ENCODE peak calls at places on chromosomes 5 and 9, in four cellular contexts. L, Z, I and X are unnamed samples. For H3K4me1, the result is how much of the 10 kb centered on the place peaks cover.

GRCh38 chr5:7848296-7848695 is 2.6 kb downstream of the CFAP90 start:
- DNase-seq in L (no peak), Z (no peak), I (no peak), X (no peak)

GRCh38 chr9:127698985-127699670 is 7.7 kb upstream of the CFAP157 start:
- DNase-seq in L (no peak), Z (no peak), I (peak), X (peak)

GRCh38 chr5:138946241-138946623 is 71.1 kb upstream of the LRRTM2 start:
- DNase-seq in L (no peak), Z (no peak), I (no peak), X (no peak)

GRCh38 chr9:4986291-4986690 is 1.2 kb downstream of the JAK2 start:
- DNase-seq in L (no peak), Z (no peak), I (peak), X (no peak)

GRCh38 chr5:128537306-128537998 is 593 bp downstream of the FBN2 start:
- DNase-seq in L (peak), Z (no peak), I (peak), X (peak)

GRCh38 chr5:42858709-42859108 is 47.0 kb upstream of the SELENOP start:
- DNase-seq in L (no peak), Z (peak), I (no peak), X (no peak)

GRCh38 chr9:36063804-36064447 is 27.2 kb downstream of the RECK start:
- DNase-seq in L (no peak), Z (no peak), I (peak), X (no peak)

GRCh38 chr9:14383296-14383695 is 69.4 kb upstream of the NFIB start:
- DNase-seq in L (no peak), Z (no peak), I (peak), X (no peak)

GRCh38 chr5:125134216-125135081 is 388.0 kb upstream of the ZNF608 start:
- DNase-seq in L (peak), Z (no peak), I (peak), X (peak)

GRCh38 chr9:120920495-120921178 is 6.0 kb downstream of the TRAF1 start:
- DNase-seq in L (no peak), Z (no peak), I (no peak), X (no peak)

GRCh38 chr5:35938518-35939227 is at the start of gene CAPSL:
- DNase-seq in L (peak), Z (no peak), I (peak), X (peak)

GRCh38 chr9:121720992-121721350 is 69.5 kb downstream of the DAB2IP start:
- DNase-seq in L (peak), Z (no peak), I (no peak), X (peak)

GRCh38 chr5:95718203-95718602 is 12.9 kb upstream of the RHOBTB3 start:
- DNase-seq in L (no peak), Z (no peak), I (no peak), X (peak)

GRCh38 chr5:36875789-36876388 is 680 bp upstream of the NIPBL start:
- DNase-seq in L (peak), Z (peak), I (peak), X (peak)

GRCh38 chr9:131660466-131661405 is 79.1 kb downstream of the RAPGEF1 start:
- DNase-seq in L (no peak), Z (no peak), I (no peak), X (no peak)

GRCh38 chr5:147565524-147565923 is 55.7 kb upstream of the DPYSL3 start:
- DNase-seq in L (peak), Z (peak), I (peak), X (peak)

GRCh38 chr5:123875444-123876264 is 363.7 kb downstream of the CSNK1G3 start:
- DNase-seq in L (no peak), Z (peak), I (no peak), X (no peak)

GRCh38 chr5:35859101-35859661 is 2.5 kb downstream of the IL7R start:
- DNase-seq in L (peak), Z (no peak), I (peak), X (peak)

GRCh38 chr5:168327019-168327421 is 35.6 kb downstream of the WWC1 start:
- DNase-seq in L (peak), Z (no peak), I (no peak), X (no peak)

GRCh38 chr9:120413121-120414048 is 166.6 kb downstream of the CDK5RAP2 start:
- DNase-seq in L (no peak), Z (no peak), I (no peak), X (no peak)

GRCh38 chr9:77020438-77021264 is 1.2 kb downstream of the FOXB2 start:
- DNase-seq in L (no peak), Z (no peak), I (no peak), X (no peak)

GRCh38 chr5:9562101-9562500 is 16.2 kb upstream of the SEMA5A start:
- DNase-seq in L (peak), Z (no peak), I (no peak), X (no peak)

GRCh38 chr5:20972419-20972925 is 984.5 kb upstream of the CDH18 start:
- DNase-seq in L (peak), Z (peak), I (peak), X (peak)

GRCh38 chr9:87455407-87455806 is 42.3 kb upstream of the DAPK1 start:
- DNase-seq in L (no peak), Z (no peak), I (no peak), X (no peak)

GRCh38 chr9:128108784-128109709 is 18.5 kb downstream of the PTGES2 start:
- DNase-seq in L (no peak), Z (no peak), I (no peak), X (no peak)

DNA sequence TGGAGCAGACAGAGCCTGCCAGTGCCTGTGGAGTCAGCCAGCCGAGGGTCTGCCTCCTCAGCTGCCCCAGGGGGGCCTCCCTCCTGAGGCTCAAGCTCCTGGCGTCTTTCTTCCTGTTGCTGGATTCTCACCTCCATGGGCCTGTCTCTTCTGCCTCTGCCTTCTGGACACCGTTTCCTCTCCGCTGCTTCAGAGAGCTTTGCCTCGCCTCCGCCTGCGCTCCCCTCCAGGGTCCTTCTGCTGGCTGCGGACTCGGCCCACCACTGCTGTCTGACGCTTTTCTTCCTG is 10.2 kb downstream of the SYNPO start:
- DNase-seq in L (no peak), Z (no peak), I (no peak), X (no peak)
- H3K4me1 ChIP-seq in L (under half), Z (under half), I (under half), X (under half)

GRCh38 chr5:170247363-170247762 is 14.6 kb downstream of the C5orf58 start:
- DNase-seq in L (peak), Z (no peak), I (no peak), X (no peak)

GRCh38 chr5:170248172-170248571 is 15.4 kb downstream of the C5orf58 start:
- DNase-seq in L (no peak), Z (no peak), I (no peak), X (no peak)

GRCh38 chr5:170249360-170249759 is 16.6 kb downstream of the C5orf58 start:
- DNase-seq in L (no peak), Z (no peak), I (no peak), X (no peak)

GRCh38 chr5:170250810-170251317 is 18.1 kb downstream of the C5orf58 start:
- DNase-seq in L (no peak), Z (no peak), I (no peak), X (no peak)

GRCh38 chr5:170248635-170249227 is 15.9 kb downstream of the C5orf58 start:
- DNase-seq in L (no peak), Z (no peak), I (no peak), X (peak)
- H3K4me1 ChIP-seq in L (under half), Z (under half), I (under half), X (under half)

GRCh38 chr5:172549708-172550095 is 91.4 kb upstream of the NEURL1B start:
- DNase-seq in L (no peak), Z (no peak), I (no peak), X (no peak)

GRCh38 chr5:172550996-172551395 is 90.1 kb upstream of the NEURL1B start:
- DNase-seq in L (no peak), Z (no peak), I (no peak), X (no peak)

GRCh38 chr5:172548981-172549707 is 91.9 kb upstream of the NEURL1B start:
- DNase-seq in L (no peak), Z (no peak), I (no peak), X (no peak)

GRCh38 chr5:172548311-172548731 is 92.7 kb upstream of the NEURL1B start:
- DNase-seq in L (no peak), Z (no peak), I (no peak), X (no peak)

DNA sequence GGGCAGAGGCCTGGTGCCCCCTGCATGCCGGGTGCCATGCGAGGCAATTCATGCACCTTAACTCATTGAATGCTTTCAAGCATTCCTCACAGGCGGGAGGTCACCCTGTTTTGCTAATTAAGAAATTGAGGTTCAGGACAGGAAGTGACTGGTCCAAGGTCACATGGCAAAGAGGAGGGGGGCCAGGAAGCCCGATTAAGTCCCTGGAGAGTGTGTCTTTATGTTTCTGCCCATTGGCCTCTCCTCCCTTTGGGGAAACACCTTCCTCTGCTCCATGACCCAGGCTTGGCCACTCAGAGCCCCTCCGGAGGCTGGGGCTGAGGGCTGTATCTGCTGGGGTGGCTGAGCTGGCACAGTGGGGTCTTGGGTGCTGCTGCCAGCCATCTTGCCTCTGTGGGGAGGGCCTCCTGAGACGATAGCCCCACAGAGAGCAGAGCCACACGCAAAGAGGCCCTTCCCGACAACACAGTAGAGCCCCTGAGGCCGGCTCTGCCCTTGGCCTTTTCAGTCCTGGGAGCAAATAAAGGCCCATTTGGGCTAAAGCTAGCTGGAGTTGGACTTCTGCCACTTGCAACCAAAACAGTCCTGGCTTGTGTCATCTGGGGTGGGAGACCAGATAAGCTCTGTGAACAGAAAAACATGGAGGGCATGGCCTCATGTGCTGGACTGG is 90.8 kb upstream of the NEURL1B start:
- DNase-seq in L (no peak), Z (no peak), I (no peak), X (no peak)
- H3K4me1 ChIP-seq in L (under half), Z (under half), I (under half), X (under half)

DNA sequence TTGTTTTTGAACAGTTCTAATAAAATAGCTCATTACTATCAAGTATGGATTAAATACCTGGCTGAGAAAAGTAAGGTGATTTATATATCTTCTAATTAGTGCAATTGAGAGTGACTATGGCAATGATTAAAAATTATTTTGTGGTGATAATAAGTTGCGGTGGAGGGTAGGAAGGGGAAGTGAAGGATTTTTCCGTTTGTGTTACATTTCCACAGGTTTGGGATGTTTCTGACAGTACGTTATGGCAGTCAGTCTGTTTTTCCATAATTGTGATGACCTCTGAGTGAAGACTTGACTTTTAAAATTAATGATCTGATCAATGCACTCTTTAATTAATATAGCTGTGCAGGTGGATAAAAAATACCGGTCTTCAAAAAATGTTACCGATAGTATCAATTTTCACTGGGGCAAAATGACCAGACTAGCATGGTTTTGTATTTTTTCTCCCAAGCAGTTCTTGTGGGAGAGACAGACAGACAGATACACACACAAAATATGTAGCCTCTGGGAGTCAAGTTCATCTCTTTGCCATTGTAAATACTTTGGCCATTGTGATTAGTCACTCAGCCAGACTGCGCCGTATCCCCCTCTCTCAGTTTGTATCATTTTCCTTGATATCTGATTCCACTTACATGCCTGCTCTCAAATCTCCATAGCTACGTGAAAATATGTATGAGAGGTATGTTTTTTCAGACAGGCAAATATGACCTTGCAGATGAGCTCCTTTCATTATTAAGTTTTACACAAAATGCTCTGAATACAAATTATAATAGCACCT is 60.3 kb downstream of the ARHGAP26 start:
- DNase-seq in L (peak), Z (no peak), I (peak), X (no peak)
- H3K4me1 ChIP-seq in L (half or more), Z (half or more), I (under half), X (under half)